ENCODE peak calls at places on chromosome 20, in five cellular contexts. J, R, C, G and S are unnamed samples. For H3K9me3, the result is how much of the 10 kb centered on the place peaks cover.

GRCh38 chr20:1983311-1983710 is 10.5 kb downstream of the PDYN start:
- DNase-seq in J (no peak), R (no peak), C (no peak), G (peak), S (no peak)

GRCh38 chr20:10094566-10095173 is 59.9 kb downstream of the ANKEF1 start:
- DNase-seq in J (no peak), R (no peak), C (no peak), G (no peak), S (no peak)

GRCh38 chr20:41650221-41650948 is 32.2 kb upstream of the CHD6 start:
- DNase-seq in J (peak), R (no peak), C (no peak), G (peak), S (peak)

GRCh38 chr20:46634528-46634927 is 16.7 kb downstream of the SLC13A3 start:
- DNase-seq in J (no peak), R (peak), C (no peak), G (no peak), S (no peak)

GRCh38 chr20:44028868-44029847 is 114.5 kb downstream of the TOX2 start:
- DNase-seq in J (no peak), R (no peak), C (no peak), G (no peak), S (no peak)

GRCh38 chr20:46468508-46468907 is 44.9 kb downstream of the ZNF334 start:
- DNase-seq in J (no peak), R (no peak), C (no peak), G (no peak), S (no peak)

GRCh38 chr20:19430641-19431307 is 218.3 kb downstream of the SLC24A3 start:
- DNase-seq in J (no peak), R (no peak), C (no peak), G (no peak), S (no peak)

GRCh38 chr20:1144401-1145172 is 26.2 kb downstream of the PSMF1 start:
- DNase-seq in J (no peak), R (no peak), C (no peak), G (no peak), S (no peak)

GRCh38 chr20:36184816-36185776 is 30.6 kb downstream of the EPB41L1 start:
- DNase-seq in J (no peak), R (no peak), C (no peak), G (no peak), S (no peak)

GRCh38 chr20:40703981-40704530 is 15.0 kb upstream of the MAFB start:
- DNase-seq in J (no peak), R (no peak), C (no peak), G (no peak), S (no peak)

GRCh38 chr20:24983896-24984295 is 8.7 kb downstream of the APMAP start:
- DNase-seq in J (no peak), R (no peak), C (no peak), G (no peak), S (no peak)

GRCh38 chr20:35307666-35308653 is 15.7 kb upstream of the FAM83C start:
- DNase-seq in J (no peak), R (no peak), C (peak), G (peak), S (peak)

GRCh38 chr20:59682603-59683002 is 78.3 kb downstream of the PHACTR3 start:
- DNase-seq in J (no peak), R (no peak), C (no peak), G (no peak), S (no peak)

GRCh38 chr20:25279403-25279802 is 31.5 kb downstream of the PYGB start:
- DNase-seq in J (peak), R (no peak), C (no peak), G (no peak), S (no peak)

GRCh38 chr20:64240243-64241015 is 15.1 kb upstream of the PCMTD2 start:
- DNase-seq in J (no peak), R (no peak), C (no peak), G (no peak), S (no peak)

GRCh38 chr20:57392130-57392445 is 892 bp downstream of the RBM38 start:
- DNase-seq in J (no peak), R (peak), C (no peak), G (no peak), S (no peak)

GRCh38 chr20:35971981-35972380 is 3.6 kb downstream of the CNBD2 start:
- DNase-seq in J (no peak), R (no peak), C (no peak), G (no peak), S (no peak)

GRCh38 chr20:6333110-6333509 is 210.3 kb upstream of the FERMT1 start:
- DNase-seq in J (no peak), R (peak), C (no peak), G (no peak), S (no peak)

GRCh38 chr20:46084805-46085792 is 4.7 kb downstream of the NCOA5 start:
- DNase-seq in J (no peak), R (peak), C (no peak), G (no peak), S (peak)

GRCh38 chr20:22389836-22390542 is 194.4 kb downstream of the FOXA2 start:
- DNase-seq in J (peak), R (peak), C (no peak), G (no peak), S (peak)

GRCh38 chr20:62105592-62105991 is 16.7 kb upstream of the LSM14B start:
- DNase-seq in J (no peak), R (no peak), C (no peak), G (no peak), S (no peak)

GRCh38 chr20:62104234-62104789 is 18.0 kb upstream of the LSM14B start:
- DNase-seq in J (no peak), R (no peak), C (no peak), G (no peak), S (no peak)

GRCh38 chr20:62101078-62101477 is 21.2 kb upstream of the LSM14B start:
- DNase-seq in J (no peak), R (no peak), C (no peak), G (no peak), S (no peak)

GRCh38 chr20:62103508-62104233 is 18.6 kb upstream of the LSM14B start:
- DNase-seq in J (no peak), R (no peak), C (no peak), G (no peak), S (no peak)

DNA sequence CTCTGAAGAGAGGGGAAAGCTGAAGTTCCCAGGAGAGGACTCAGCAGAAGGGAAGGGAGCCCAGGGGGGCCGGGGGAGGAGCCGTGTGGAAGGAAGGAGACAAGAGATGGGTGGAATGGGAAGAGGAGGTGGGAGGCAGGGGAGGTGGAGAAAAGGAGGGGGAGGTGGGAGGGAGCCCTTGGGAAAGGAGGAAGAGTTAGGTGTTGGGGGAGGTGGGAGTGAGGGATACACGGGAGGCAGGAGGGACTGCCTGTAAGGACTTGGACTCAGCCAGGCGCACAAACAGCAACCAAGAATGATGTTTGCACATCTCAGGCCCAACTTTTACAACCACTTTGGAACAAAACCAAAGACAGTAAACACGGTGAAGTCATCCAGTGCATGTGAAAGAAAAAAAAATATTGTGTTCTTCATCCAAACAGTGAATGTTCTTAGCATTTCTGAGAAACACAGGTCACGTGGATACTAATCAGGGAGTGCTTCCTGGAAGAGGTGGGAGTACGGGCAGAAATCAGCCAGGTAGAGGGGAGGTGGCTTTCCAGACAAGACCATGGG is 17.4 kb upstream of the LSM14B start:
- DNase-seq in J (no peak), R (no peak), C (no peak), G (peak), S (no peak)
- H3K9me3 ChIP-seq in J (under half), R (under half), C (under half), G (under half), S (under half)

DNA sequence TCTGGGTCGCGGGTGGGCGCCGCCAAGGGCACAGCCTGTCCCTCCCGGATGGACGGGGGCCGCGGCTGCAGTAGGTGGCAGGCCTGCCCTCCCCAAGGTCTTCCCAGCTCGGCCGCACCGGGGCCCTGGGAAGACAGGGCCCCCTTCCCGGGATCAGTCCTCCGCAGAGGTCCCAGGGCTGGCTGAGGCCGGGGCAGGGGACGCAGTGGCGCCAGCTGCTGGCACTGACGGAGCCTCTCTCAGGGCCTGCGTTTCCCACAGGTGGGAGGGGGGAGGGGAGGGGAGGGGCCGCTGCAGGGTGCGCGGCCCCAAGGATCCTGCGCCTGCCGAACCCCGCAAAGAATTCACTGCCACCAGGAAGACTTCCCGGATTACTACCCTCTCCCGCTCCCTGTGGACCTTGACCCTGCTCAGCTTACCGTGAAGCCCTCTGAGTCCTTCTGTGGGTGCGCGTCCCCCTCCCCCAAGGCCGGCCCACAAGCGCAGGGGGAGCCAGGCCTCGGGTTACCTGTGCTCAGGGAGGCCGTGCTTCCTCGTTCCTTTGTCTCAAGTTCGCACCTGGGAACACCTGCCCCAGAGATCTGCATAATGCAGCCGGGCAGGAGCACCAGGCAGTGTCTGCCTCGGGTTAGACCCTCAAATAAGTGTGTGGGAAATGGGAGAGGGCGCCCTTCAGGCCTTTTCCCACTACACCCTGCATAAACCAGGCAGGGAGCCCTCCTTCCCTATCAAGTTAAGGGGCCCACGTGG is 5.1 kb downstream of the LZTS3 start:
- DNase-seq in J (peak), R (no peak), C (no peak), G (peak), S (peak)
- H3K4me3 ChIP-seq in J (peak), R (no peak), C (no peak), G (peak), S (peak)

DNA sequence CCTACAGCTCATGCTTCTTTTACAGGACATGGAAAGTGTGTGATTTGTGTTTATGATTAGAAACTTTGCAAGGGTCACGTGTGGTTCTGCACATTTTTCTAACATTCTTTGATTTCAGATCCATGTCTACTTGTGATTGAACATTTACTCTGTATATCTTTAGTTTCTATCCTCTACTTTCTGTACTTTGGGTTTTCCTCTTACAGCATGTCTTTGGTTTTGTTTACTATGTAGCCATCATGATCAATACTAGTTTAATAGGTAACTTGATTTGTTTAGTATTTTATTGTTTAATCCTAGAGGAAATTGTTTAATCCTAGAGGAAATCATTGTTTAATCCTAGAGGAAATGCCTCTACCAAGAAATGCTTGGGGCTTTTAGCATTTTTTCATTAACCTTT is 41.8 kb downstream of the XRN2 start:
- DNase-seq in J (no peak), R (no peak), C (no peak), G (no peak), S (no peak)
- H3K27ac ChIP-seq in J (no peak), R (no peak), C (no peak), G (no peak), S (no peak)

GRCh38 chr20:31476648-31477220 is 1.6 kb downstream of the REM1 start:
- DNase-seq in J (no peak), R (no peak), C (no peak), G (no peak), S (no peak)
- H3K9me3 ChIP-seq in J (under half), R (under half), C (under half), G (under half), S (under half)

GRCh38 chr20:51540585-51540984 is 1.9 kb downstream of the NFATC2 start:
- DNase-seq in J (no peak), R (no peak), C (no peak), G (no peak), S (no peak)
- H3K4me3 ChIP-seq in J (no peak), R (peak), C (no peak), G (no peak), S (peak)

GRCh38 chr20:3760980-3761379 is 6.6 kb downstream of the ADISSP start:
- DNase-seq in J (no peak), R (no peak), C (no peak), G (no peak), S (no peak)

GRCh38 chr20:3755814-3756480 is 11.6 kb downstream of the ADISSP start:
- DNase-seq in J (no peak), R (no peak), C (no peak), G (no peak), S (no peak)

GRCh38 chr20:3759316-3759715 is 8.2 kb downstream of the ADISSP start:
- DNase-seq in J (no peak), R (no peak), C (no peak), G (no peak), S (no peak)

GRCh38 chr20:3758566-3758965 is 9.0 kb downstream of the ADISSP start:
- DNase-seq in J (no peak), R (no peak), C (no peak), G (no peak), S (no peak)

DNA sequence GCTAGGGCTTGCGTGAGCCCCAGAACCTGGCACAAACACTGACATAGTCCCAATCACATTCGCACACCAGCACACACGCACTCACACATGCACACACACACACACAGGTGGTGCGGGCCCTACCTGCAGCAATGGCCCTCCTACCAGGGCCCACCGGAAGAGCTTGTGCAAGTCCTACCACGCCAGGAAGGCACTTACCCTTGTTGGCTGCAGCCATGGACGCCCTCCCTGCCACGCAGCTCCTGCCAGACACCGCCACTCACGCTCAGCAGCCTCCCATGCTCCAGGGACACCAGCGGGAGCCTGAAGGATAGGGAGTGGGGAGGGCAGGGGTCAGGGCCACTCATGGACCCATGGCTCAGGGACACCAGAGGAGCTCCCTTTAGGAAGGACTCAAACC is 7.7 kb downstream of the ADISSP start:
- DNase-seq in J (no peak), R (no peak), C (no peak), G (no peak), S (no peak)
- H3K27ac ChIP-seq in J (no peak), R (no peak), C (no peak), G (no peak), S (peak)